ENCODE peak calls at places on chromosome 14, in eight cellular contexts. Y, G, T, H, S, W, P and B are unnamed samples.

GRCh38 chr14:59349154-59349772 is 115.9 kb downstream of the GPR135 start:
- DNase-seq in Y (no peak), T (no peak), P (no peak), W (no peak), G (no peak), H (no peak), S (no peak), B (no peak)

GRCh38 chr14:88468396-88468795 is 82.9 kb downstream of the SPATA7 start:
- DNase-seq in Y (no peak), S (no peak), P (no peak), T (no peak), G (no peak), W (no peak), H (no peak), B (no peak)

GRCh38 chr14:91372680-91373495 is 44.7 kb downstream of the CCDC88C start:
- DNase-seq in H (no peak), S (no peak), W (no peak), P (no peak), G (no peak), Y (no peak), T (no peak), B (no peak)

GRCh38 chr14:57657487-57657886 is 163.8 kb upstream of the CCDC198 start:
- DNase-seq in W (no peak), Y (no peak), S (no peak), H (no peak), T (no peak), G (no peak), P (no peak), B (no peak)

GRCh38 chr14:41280745-41281144 is 325.9 kb upstream of the LRFN5 start:
- DNase-seq in S (peak; percentile 42), H (peak; percentile 4), T (no peak), P (no peak), G (no peak), Y (no peak), W (no peak), B (no peak)

GRCh38 chr14:23160924-23161522 is 22.4 kb downstream of the SLC7A8 start:
- DNase-seq in H (peak; percentile 11), W (peak; percentile 86), S (peak; percentile 65), G (peak; percentile 83), T (no peak), P (peak; percentile 49), Y (peak; percentile 80), B (no peak)

GRCh38 chr14:20440882-20441281 is 4.9 kb upstream of the KLHL33 start:
- DNase-seq in G (no peak), W (no peak), P (no peak), H (no peak), T (no peak), S (no peak), Y (no peak), B (no peak)

GRCh38 chr14:69573841-69574265 is 818 bp downstream of the CCDC177 start:
- DNase-seq in S (peak; percentile 95), W (peak; percentile 82), H (no peak), G (no peak), Y (peak; percentile 53), T (no peak), P (no peak), B (no peak)

GRCh38 chr14:95409472-95410307 is 90.0 kb upstream of the CLMN start:
- DNase-seq in P (no peak), S (peak; percentile 47), W (no peak), G (no peak), H (no peak), T (no peak), Y (no peak), B (no peak)

GRCh38 chr14:53955234-53955556 is 1.4 kb downstream of the BMP4 start:
- DNase-seq in W (no peak), G (no peak), H (no peak), S (no peak), Y (no peak), P (no peak), T (no peak), B (no peak)

GRCh38 chr14:61836807-61837206 is 74.6 kb downstream of the SNAPC1 start:
- DNase-seq in H (no peak), W (no peak), P (no peak), T (no peak), S (no peak), Y (no peak), G (no peak), B (no peak)

GRCh38 chr14:50920482-50921225 is 23.6 kb downstream of the PYGL start:
- DNase-seq in W (no peak), S (peak; percentile 24), T (no peak), Y (no peak), H (peak; percentile 22), P (no peak), G (no peak), B (no peak)

GRCh38 chr14:92435154-92435553 is 78.4 kb upstream of the RIN3 start:
- DNase-seq in W (no peak), S (no peak), Y (no peak), G (no peak), H (no peak), P (no peak), T (no peak), B (no peak)
- H3K4me1 ChIP-seq in W (no peaks in the 10 kb centered on the region), S (no peaks in the 10 kb centered on the region), Y (no peaks in the 10 kb centered on the region), G (peaks cover 9% of the 10 kb centered on the region), H (no peaks in the 10 kb centered on the region), P (no peaks in the 10 kb centered on the region), T (peaks cover 6% of the 10 kb centered on the region), B (no peaks in the 10 kb centered on the region)

DNA sequence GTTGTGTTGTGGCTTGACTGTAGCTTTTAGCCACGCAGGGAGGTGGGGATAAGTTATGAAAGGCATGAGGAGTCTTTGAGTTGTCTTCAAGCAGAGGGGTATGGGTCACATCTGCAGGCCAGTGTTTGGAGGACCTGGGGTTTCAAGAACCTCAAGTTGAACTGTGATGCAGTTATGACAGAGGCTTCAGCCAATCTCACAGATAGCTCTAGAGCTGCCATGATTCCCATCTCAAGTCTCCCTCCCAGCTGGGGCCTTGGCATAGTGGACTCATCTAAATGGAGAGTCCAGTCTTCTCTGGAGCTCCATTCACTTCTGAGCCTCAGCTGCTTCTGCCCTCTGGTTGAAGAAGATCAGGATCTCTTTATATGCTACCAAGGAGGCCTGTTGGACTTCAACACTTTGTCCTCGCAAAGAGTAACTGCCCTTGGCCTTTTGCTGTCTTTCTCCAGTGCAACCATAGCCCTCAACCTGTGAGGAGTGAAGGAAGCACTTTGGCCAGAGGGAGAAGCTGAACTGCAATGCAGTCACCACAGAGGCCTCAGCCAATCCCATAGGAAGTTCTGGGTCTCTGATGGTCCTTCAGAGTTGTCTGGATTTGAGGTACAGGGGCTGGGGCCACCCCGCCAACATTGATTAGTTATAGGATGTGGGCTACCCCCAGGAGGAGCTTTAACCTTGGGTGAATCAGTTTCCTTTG is 230.4 kb downstream of the PCNX1 start:
- DNase-seq in P (no peak), H (no peak), S (no peak), Y (peak; percentile 2), W (no peak), G (no peak), T (no peak), B (no peak)
- H3K4me1 ChIP-seq in P (no peaks in the 10 kb centered on the region), H (no peaks in the 10 kb centered on the region), S (peaks cover 6% of the 10 kb centered on the region), Y (no peaks in the 10 kb centered on the region), W (no peaks in the 10 kb centered on the region), G (peaks cover 24% of the 10 kb centered on the region), T (peaks cover 4% of the 10 kb centered on the region), B (peaks cover 6% of the 10 kb centered on the region)

GRCh38 chr14:75522919-75523318 is 650 bp downstream of the BATF start:
- DNase-seq in T (no peak), H (no peak), S (no peak), W (no peak), P (no peak), Y (no peak), G (no peak), B (no peak)

GRCh38 chr14:75522224-75522764 is at the start of gene BATF:
- DNase-seq in S (no peak), G (peak; percentile 62), P (no peak), W (no peak), Y (no peak), H (no peak), T (no peak), B (no peak)

GRCh38 chr14:75519826-75520692 is 2.2 kb upstream of the BATF start:
- DNase-seq in Y (no peak), G (no peak), H (no peak), P (no peak), W (no peak), S (no peak), T (no peak), B (no peak)

GRCh38 chr14:75520852-75521251 is 1.4 kb upstream of the BATF start:
- DNase-seq in W (no peak), Y (no peak), G (no peak), S (no peak), H (no peak), T (no peak), P (no peak), B (no peak)

DNA sequence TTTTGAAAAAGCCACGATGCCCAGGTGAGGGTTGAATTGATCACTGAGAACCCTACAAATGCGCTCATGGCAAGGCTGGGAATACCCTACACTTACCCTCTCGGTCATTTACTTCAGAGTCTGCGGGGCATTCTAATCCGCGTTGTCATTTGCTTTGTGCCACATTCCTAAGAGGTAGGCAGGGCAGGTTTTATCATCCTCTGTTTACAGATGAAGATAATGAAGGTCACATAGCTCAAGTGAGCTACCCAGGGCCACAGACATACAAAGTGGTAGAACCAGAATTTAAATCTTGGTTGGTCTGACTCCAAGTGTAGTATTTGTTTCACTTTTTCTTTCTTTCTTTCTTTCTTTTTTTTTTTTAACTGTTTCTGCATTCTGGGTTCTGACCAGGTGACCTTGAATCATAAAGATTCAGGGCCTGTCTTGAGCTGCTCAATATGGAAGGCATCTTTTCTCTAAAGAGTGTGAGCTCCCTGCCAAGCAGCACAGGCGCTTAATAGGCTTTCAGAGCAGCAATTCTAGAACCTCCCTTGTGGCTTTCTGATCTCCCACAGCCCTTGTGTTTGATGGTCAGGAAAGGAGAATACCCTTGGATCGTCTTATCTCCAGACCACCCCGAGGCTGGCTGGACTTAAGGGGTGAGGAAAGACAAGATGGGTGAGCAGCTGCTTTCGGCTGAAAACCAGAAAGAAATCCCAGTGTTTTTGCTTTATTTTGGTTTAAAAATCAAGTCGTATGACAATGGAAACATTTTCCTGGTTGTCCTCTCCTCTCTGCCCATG is 662 bp upstream of the BATF start:
- DNase-seq in W (no peak), H (no peak), T (no peak), S (no peak), P (no peak), G (no peak), Y (no peak), B (no peak)
- H3K4me1 ChIP-seq in W (peaks cover 14% of the 10 kb centered on the region), H (peaks cover 23% of the 10 kb centered on the region), T (no peaks in the 10 kb centered on the region), S (peaks cover 4% of the 10 kb centered on the region), P (no peaks in the 10 kb centered on the region), G (peaks cover 45% of the 10 kb centered on the region), Y (no peaks in the 10 kb centered on the region), B (peaks cover 9% of the 10 kb centered on the region)

GRCh38 chr14:104586832-104587620 is 7.5 kb downstream of the C14orf180 start:
- DNase-seq in S (no peak), Y (no peak), W (no peak), T (no peak), P (no peak), H (no peak), G (no peak), B (no peak)

GRCh38 chr14:104585966-104586702 is 6.6 kb downstream of the C14orf180 start:
- DNase-seq in T (no peak), H (no peak), W (no peak), Y (no peak), P (no peak), G (no peak), S (no peak), B (no peak)

GRCh38 chr14:104589338-104590195 is 10.0 kb downstream of the C14orf180 start:
- DNase-seq in H (no peak), S (no peak), Y (no peak), P (no peak), T (no peak), G (no peak), W (no peak), B (no peak)

GRCh38 chr14:104588066-104588857 is 8.7 kb downstream of the C14orf180 start:
- DNase-seq in H (no peak), W (no peak), Y (no peak), G (no peak), S (no peak), P (no peak), T (no peak), B (no peak)

GRCh38 chr14:104587641-104588040 is 8.1 kb downstream of the C14orf180 start:
- DNase-seq in T (no peak), Y (no peak), W (no peak), G (no peak), S (no peak), P (no peak), H (no peak), B (no peak)
- H3K4me1 ChIP-seq in T (no peaks in the 10 kb centered on the region), Y (no peaks in the 10 kb centered on the region), W (no peaks in the 10 kb centered on the region), G (no peaks in the 10 kb centered on the region), S (no peaks in the 10 kb centered on the region), P (no peaks in the 10 kb centered on the region), H (no peaks in the 10 kb centered on the region), B (no peaks in the 10 kb centered on the region)